ENCODE peak calls at places on chromosome 5, in eight cellular contexts. J, Q, Z, M, X, W, Y and D are unnamed samples.
A peak's percentile ranks its signal among the peaks of the same experiment; 100 is the strongest.

GRCh38 chr5:138641547-138642298 is 66.5 kb upstream of the HSPA9 start:
- DNase-seq in Y (no peak), Z (peak; percentile 80), X (peak; percentile 59), Q (peak; percentile 74), J (peak; percentile 74), M (peak; percentile 84), W (peak; percentile 65), D (peak; percentile 28)

GRCh38 chr5:152297866-152298265 is 107.2 kb downstream of the NMUR2 start:
- DNase-seq in M (no peak), X (no peak), Z (no peak), W (no peak), Y (no peak), J (no peak), Q (no peak), D (no peak)

GRCh38 chr5:21802869-21803490 is 1050.2 kb downstream of the CDH12 start:
- DNase-seq in M (no peak), X (peak; percentile 26), Q (peak; percentile 6), Y (no peak), W (peak; percentile 21), J (no peak), Z (no peak), D (no peak)

GRCh38 chr5:152331718-152332117 is 73.4 kb downstream of the NMUR2 start:
- DNase-seq in Y (no peak), Q (no peak), Z (no peak), W (no peak), M (no peak), X (no peak), J (no peak), D (no peak)

GRCh38 chr5:152072076-152072475 is 147.4 kb upstream of the GLRA1 start:
- DNase-seq in M (no peak), J (no peak), Q (no peak), W (no peak), Z (no peak), Y (no peak), X (no peak), D (no peak)

GRCh38 chr5:136926073-136926472 is 560.7 kb upstream of the TRPC7 start:
- DNase-seq in J (no peak), W (no peak), X (no peak), Z (no peak), Y (no peak), M (no peak), Q (no peak), D (no peak)

GRCh38 chr5:9186069-9186468 is 359.8 kb downstream of the SEMA5A start:
- DNase-seq in X (no peak), Z (no peak), M (no peak), W (no peak), J (no peak), Q (no peak), Y (no peak), D (no peak)

GRCh38 chr5:14557203-14557725 is 24.3 kb upstream of the OTULINL start:
- DNase-seq in X (no peak), W (no peak), Q (no peak), Z (no peak), M (no peak), Y (no peak), J (peak; percentile 83), D (no peak)

GRCh38 chr5:56019306-56020272 is 24.8 kb upstream of the IL6ST start:
- DNase-seq in Q (no peak), W (no peak), X (no peak), Z (no peak), Y (no peak), J (no peak), M (no peak), D (no peak)

GRCh38 chr5:160180931-160181330 is 48.4 kb upstream of the FABP6 start:
- DNase-seq in Z (no peak), Q (no peak), W (no peak), J (no peak), X (no peak), Y (no peak), M (no peak), D (no peak)

GRCh38 chr5:112208699-112209615 is 210.1 kb downstream of the EPB41L4A start:
- DNase-seq in J (no peak), Q (no peak), W (no peak), M (no peak), X (no peak), Z (no peak), Y (no peak), D (no peak)

GRCh38 chr5:80711938-80712337 is 57.2 kb upstream of the DHFR start:
- DNase-seq in W (peak; percentile 54), Z (peak; percentile 9), Q (peak; percentile 58), M (no peak), X (no peak), Y (no peak), J (no peak), D (no peak)

GRCh38 chr5:106380736-106381135 is 1290.0 kb downstream of the EFNA5 start:
- DNase-seq in Q (no peak), W (no peak), Y (no peak), X (no peak), M (no peak), Z (no peak), J (no peak), D (no peak)

GRCh38 chr5:164504141-164504772 is 998.8 kb downstream of the MAT2B start:
- DNase-seq in X (peak; percentile 55), W (peak; percentile 57), M (peak; percentile 61), J (peak; percentile 37), Q (peak; percentile 21), Y (peak; percentile 5), Z (peak; percentile 13), D (no peak)

GRCh38 chr5:1874348-1874747 is 8.4 kb downstream of the IRX4 start:
- DNase-seq in Q (no peak), Z (no peak), X (peak; percentile 11), J (no peak), M (no peak), Y (no peak), W (no peak), D (no peak)

DNA sequence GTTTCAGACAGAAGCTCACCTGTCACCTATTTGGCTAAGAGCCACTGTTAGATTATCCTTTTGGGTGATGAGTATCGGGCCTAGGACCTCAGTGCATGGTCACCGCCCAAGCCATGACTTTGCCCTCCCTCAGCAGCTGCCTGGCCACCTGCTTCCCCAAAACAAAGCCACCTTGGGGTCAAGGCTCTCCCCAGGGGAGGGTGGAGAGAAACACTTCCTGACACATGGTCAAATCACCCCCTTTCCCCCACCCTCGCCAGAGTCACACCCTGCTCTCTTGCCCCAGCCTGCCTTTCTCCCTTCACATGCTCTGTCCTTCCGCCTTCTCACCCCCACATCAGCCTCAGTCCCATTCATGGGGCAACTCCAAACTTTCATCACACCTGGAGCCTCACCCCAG is 1.7 kb upstream of the HBEGF start:
- DNase-seq in Y (no peak), Z (peak; percentile 67), J (peak; percentile 72), W (no peak), X (peak; percentile 57), M (no peak), Q (no peak), D (no peak)
- H3K4me1 ChIP-seq in Y (peaks cover 12% of the 10 kb centered on the region), Z (peaks cover 70% of the 10 kb centered on the region), J (peaks cover 11% of the 10 kb centered on the region), W (peaks cover 22% of the 10 kb centered on the region), X (peaks cover 59% of the 10 kb centered on the region), M (peaks cover 5% of the 10 kb centered on the region), Q (peaks cover 18% of the 10 kb centered on the region), D (peaks cover 4% of the 10 kb centered on the region)

DNA sequence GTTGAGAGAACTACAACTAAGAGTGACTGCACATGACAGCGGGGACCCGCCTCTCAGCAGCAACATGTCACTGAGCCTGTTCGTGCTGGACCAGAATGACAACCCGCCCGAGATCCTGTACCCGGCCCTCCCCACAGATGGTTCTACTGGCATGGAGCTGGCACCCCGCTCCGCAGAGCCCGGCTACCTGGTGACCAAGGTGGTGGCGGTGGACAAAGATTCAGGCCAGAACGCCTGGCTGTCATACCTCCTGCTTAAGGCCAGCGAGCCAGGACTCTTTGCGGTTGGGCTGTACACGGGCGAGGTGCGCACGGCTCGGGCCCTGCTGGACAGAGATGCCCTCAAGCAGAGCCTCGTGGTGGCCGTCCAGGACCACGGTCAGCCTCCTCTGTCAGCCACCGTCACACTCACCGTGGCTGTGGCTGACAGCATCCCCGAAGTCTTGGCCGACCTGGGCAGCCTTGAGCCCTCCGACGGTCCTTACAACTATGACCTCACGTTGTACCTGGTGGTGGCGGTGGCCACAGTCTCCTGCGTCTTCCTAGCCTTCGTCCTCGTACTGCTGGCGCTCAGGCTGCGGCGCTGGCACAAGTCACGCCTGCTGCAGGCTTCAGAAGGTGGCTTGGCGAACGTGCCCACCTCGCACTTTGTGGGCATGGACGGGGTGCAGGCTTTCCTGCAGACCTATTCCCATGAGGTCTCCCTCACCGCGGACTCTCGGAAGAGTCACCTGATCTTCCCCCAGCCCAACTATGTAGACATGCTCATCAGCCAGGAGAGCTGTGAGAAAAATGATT is 2.1 kb downstream of the PCDHGA7 start:
- DNase-seq in M (no peak), W (no peak), Q (no peak), J (no peak), X (no peak), Y (no peak), Z (no peak), D (no peak)
- H3K9me3 ChIP-seq in M (peaks cover 97% of the 10 kb centered on the region), W (peaks cover 45% of the 10 kb centered on the region), Q (peaks cover 3% of the 10 kb centered on the region), J (peaks cover 3% of the 10 kb centered on the region), X (no peaks in the 10 kb centered on the region), Y (peaks cover 5% of the 10 kb centered on the region), Z (no peaks in the 10 kb centered on the region), D (peaks cover 93% of the 10 kb centered on the region)

DNA sequence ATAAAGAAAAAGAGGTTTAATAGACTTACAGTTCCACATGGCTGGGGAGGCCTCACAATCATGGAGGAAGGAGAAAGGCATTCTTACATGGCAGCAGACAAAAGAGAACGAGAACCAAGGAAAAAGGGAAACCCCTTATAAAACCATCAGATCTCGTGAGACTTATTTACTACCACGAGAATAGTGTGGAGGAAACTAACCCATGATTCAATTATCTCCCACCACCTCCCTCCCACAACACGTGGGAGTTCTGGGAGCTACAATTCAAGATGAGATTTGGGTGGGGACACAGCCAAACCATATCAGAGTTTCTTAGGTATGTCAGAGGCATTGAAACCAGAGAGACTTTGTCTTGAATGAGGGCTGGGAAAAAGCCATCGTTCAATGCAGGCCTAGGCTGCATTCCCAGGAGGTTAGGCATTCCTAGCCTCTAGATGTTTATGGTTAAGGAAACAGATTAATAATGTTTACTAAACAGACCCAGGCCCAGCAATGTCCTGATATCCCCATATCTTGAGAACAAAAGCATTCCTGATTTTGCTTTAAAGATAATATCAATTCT is 7.5 kb upstream of the PAIP1 start:
- DNase-seq in J (no peak), Y (no peak), Q (no peak), W (no peak), X (no peak), Z (no peak), M (no peak), D (no peak)
- TF ChIP-seq CTCF in J (no peak), Y (no peak), Q (no peak), W (no peak), X (no peak), Z (no peak), M (no peak), D (no peak)

DNA sequence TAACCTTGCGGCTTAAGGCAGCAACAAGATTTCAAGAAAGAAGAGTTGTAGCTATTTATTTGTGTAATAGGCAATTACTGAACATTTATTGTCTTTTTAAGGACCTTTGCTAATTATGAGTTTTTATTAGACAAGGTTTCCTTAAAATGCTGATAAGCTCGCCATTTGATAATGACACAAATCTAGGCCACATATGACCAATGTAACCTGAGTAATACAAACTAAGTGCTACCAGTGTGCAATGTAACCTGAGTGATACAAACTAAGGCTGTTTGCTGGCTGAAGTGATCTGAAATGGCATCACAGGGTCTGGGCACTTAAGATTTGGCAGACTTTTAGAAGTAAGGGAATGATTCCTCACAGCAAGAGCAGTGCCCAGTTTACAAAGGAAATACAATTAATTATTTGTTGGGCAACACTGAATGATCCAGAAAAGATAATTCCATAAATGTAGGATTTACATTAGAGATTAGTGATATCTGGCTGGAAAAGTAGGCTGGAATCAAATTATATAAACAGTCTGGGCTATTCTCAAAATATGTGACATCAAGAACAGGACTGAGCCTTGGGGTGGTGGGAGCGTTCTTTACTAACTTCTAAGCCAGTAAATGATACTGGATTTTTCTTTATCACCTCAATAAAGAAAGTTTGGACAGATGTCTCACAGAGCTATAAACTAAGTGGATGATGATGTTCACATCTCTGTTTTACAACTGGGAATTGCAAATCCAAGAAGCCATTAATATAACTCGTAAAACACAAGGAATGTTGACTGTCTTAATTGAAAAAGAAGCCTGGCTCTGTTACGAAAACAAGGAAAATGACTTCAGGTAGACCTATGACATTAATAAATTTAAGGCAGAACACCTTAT is 54.8 kb downstream of the MRPS27 start:
- DNase-seq in Y (no peak), X (no peak), W (no peak), Q (no peak), J (no peak), M (no peak), Z (no peak), D (no peak)
- H3K4me1 ChIP-seq in Y (no peaks in the 10 kb centered on the region), X (no peaks in the 10 kb centered on the region), W (peaks cover 19% of the 10 kb centered on the region), Q (peaks cover 16% of the 10 kb centered on the region), J (no peaks in the 10 kb centered on the region), M (no peaks in the 10 kb centered on the region), Z (no peaks in the 10 kb centered on the region), D (peaks cover 56% of the 10 kb centered on the region)